ENCODE peak calls at places on chromosomes 11 and 22, in five cellular contexts. One of them, this sample, is unnamed.

GRCh38 chr11:110251837-110252236 is 44.6 kb downstream of the RDX start:
- DNase-seq in T1000: no peak
- DNase-seq in T follicular helper cell: no peak
- DNase-seq in AG10803: peak; percentile 47
- DNase-seq in Calu3: peak; percentile 5
- DNase-seq in this sample: no peak

GRCh38 chr11:128515766-128516466 is 71.4 kb downstream of the ETS1 start:
- DNase-seq in T follicular helper cell: no peak
- DNase-seq in Calu3: no peak
- DNase-seq in AG10803: no peak
- DNase-seq in T1000: no peak
- DNase-seq in this sample: no peak

GRCh38 chr11:2922635-2923034 is 6.6 kb downstream of the PHLDA2 start:
- DNase-seq in T1000: no peak
- DNase-seq in Calu3: no peak
- DNase-seq in T follicular helper cell: no peak
- DNase-seq in AG10803: no peak
- DNase-seq in this sample: no peak

GRCh38 chr11:18723991-18724390 is 2.0 kb downstream of the IGSF22 start:
- DNase-seq in T follicular helper cell: no peak
- DNase-seq in AG10803: no peak
- DNase-seq in Calu3: no peak
- DNase-seq in T1000: no peak
- DNase-seq in this sample: no peak

GRCh38 chr22:23080542-23081290 is 10.4 kb downstream of the GNAZ start:
- DNase-seq in T follicular helper cell: no peak
- DNase-seq in AG10803: no peak
- DNase-seq in T1000: no peak
- DNase-seq in Calu3: no peak
- DNase-seq in this sample: no peak

GRCh38 chr22:25013634-25014033 is 61.1 kb downstream of the KIAA1671 start:
- DNase-seq in AG10803: no peak
- DNase-seq in T follicular helper cell: no peak
- DNase-seq in T1000: peak; percentile 53
- DNase-seq in Calu3: no peak
- DNase-seq in this sample: no peak

GRCh38 chr11:119692547-119692834 is 36.5 kb downstream of the NECTIN1 start:
- DNase-seq in T1000: no peak
- DNase-seq in Calu3: no peak
- DNase-seq in T follicular helper cell: no peak
- DNase-seq in AG10803: no peak
- DNase-seq in this sample: no peak

GRCh38 chr22:35582861-35583670 is 34.1 kb downstream of the MB start:
- DNase-seq in Calu3: peak; percentile 69
- DNase-seq in T follicular helper cell: peak; percentile 30
- DNase-seq in T1000: peak; percentile 48
- DNase-seq in AG10803: peak; percentile 59
- DNase-seq in this sample: peak; percentile 42

GRCh38 chr11:72781313-72782080 is 12.3 kb downstream of the STARD10 start:
- DNase-seq in Calu3: peak; percentile 41
- DNase-seq in T follicular helper cell: peak; percentile 47
- DNase-seq in T1000: no peak
- DNase-seq in AG10803: no peak
- DNase-seq in this sample: no peak

GRCh38 chr11:3959918-3960295 is 104.4 kb downstream of the STIM1 start:
- DNase-seq in Calu3: no peak
- DNase-seq in T1000: no peak
- DNase-seq in T follicular helper cell: no peak
- DNase-seq in AG10803: peak; percentile 62
- DNase-seq in this sample: peak; percentile 17

GRCh38 chr11:94032066-94032465 is 10.9 kb downstream of the HEPHL1 start:
- DNase-seq in Calu3: no peak
- DNase-seq in T follicular helper cell: no peak
- DNase-seq in T1000: no peak
- DNase-seq in AG10803: no peak
- DNase-seq in this sample: no peak

GRCh38 chr11:62725686-62726085 is 1.6 kb downstream of the HNRNPUL2 start:
- DNase-seq in T1000: no peak
- DNase-seq in AG10803: no peak
- DNase-seq in Calu3: no peak
- DNase-seq in T follicular helper cell: no peak
- DNase-seq in this sample: no peak

GRCh38 chr11:118199135-118199534 is 22.7 kb upstream of the SCN2B start:
- DNase-seq in T follicular helper cell: no peak
- DNase-seq in AG10803: no peak
- DNase-seq in T1000: no peak
- DNase-seq in Calu3: no peak
- DNase-seq in this sample: no peak

GRCh38 chr11:133904818-133905515 is 51.8 kb downstream of the IGSF9B start:
- DNase-seq in T follicular helper cell: no peak
- DNase-seq in T1000: no peak
- DNase-seq in Calu3: no peak
- DNase-seq in AG10803: no peak
- DNase-seq in this sample: no peak

GRCh38 chr11:3009481-3009880 is 17.4 kb upstream of the NAP1L4 start:
- DNase-seq in T follicular helper cell: no peak
- DNase-seq in T1000: no peak
- DNase-seq in Calu3: no peak
- DNase-seq in AG10803: no peak
- DNase-seq in this sample: no peak

GRCh38 chr22:32473388-32473952 is 1.1 kb upstream of the FBXO7 start:
- DNase-seq in T follicular helper cell: peak; percentile 24
- DNase-seq in Calu3: peak; percentile 63
- DNase-seq in AG10803: peak; percentile 68
- DNase-seq in T1000: no peak
- DNase-seq in this sample: peak; percentile 57

GRCh38 chr11:1230456-1231395 is 7.9 kb downstream of the MUC5B start:
- DNase-seq in AG10803: no peak
- DNase-seq in Calu3: no peak
- DNase-seq in T follicular helper cell: no peak
- DNase-seq in T1000: no peak
- DNase-seq in this sample: no peak

GRCh38 chr11:126159719-126160344 is 51.6 kb downstream of the RPUSD4 start:
- DNase-seq in Calu3: no peak
- DNase-seq in T follicular helper cell: no peak
- DNase-seq in AG10803: no peak
- DNase-seq in T1000: no peak
- DNase-seq in this sample: no peak

GRCh38 chr22:19480789-19481188 is 1.1 kb downstream of the CDC45 start:
- DNase-seq in Calu3: no peak
- DNase-seq in T follicular helper cell: no peak
- DNase-seq in T1000: no peak
- DNase-seq in AG10803: no peak
- DNase-seq in this sample: no peak

GRCh38 chr11:113531575-113532451 is 56.6 kb upstream of the DRD2 start:
- DNase-seq in AG10803: peak; percentile 34
- DNase-seq in Calu3: no peak
- DNase-seq in T follicular helper cell: no peak
- DNase-seq in T1000: no peak
- DNase-seq in this sample: no peak

GRCh38 chr11:2224254-2224653 is 46.1 kb downstream of the ASCL2 start:
- DNase-seq in T follicular helper cell: no peak
- DNase-seq in T1000: no peak
- DNase-seq in Calu3: no peak
- DNase-seq in AG10803: no peak
- DNase-seq in this sample: no peak

GRCh38 chr22:41181349-41182241 is 23.5 kb upstream of the L3MBTL2 start:
- DNase-seq in Calu3: peak; percentile 25
- DNase-seq in T1000: no peak
- DNase-seq in AG10803: peak; percentile 90
- DNase-seq in T follicular helper cell: no peak
- DNase-seq in this sample: peak; percentile 35

GRCh38 chr22:23790819-23791736 is 4.3 kb downstream of the SMARCB1 start:
- DNase-seq in T1000: no peak
- DNase-seq in T follicular helper cell: no peak
- DNase-seq in Calu3: no peak
- DNase-seq in AG10803: peak; percentile 88
- DNase-seq in this sample: no peak

GRCh38 chr11:5556596-5557188 is 8.4 kb upstream of the OR52H1 start:
- DNase-seq in T follicular helper cell: no peak
- DNase-seq in T1000: no peak
- DNase-seq in AG10803: no peak
- DNase-seq in Calu3: no peak
- DNase-seq in this sample: no peak

GRCh38 chr11:18790820-18791174 is 801 bp downstream of the PTPN5 start:
- DNase-seq in AG10803: no peak
- DNase-seq in T follicular helper cell: no peak
- DNase-seq in Calu3: no peak
- DNase-seq in T1000: no peak
- DNase-seq in this sample: no peak

GRCh38 chr11:44759743-44760476 is 33.1 kb downstream of the TSPAN18 start:
- DNase-seq in T follicular helper cell: no peak
- DNase-seq in Calu3: no peak
- DNase-seq in AG10803: no peak
- DNase-seq in T1000: no peak
- DNase-seq in this sample: no peak

GRCh38 chr11:119356349-119357031 is 10.0 kb upstream of the MFRP start:
- DNase-seq in T1000: no peak
- DNase-seq in AG10803: peak; percentile 65
- DNase-seq in T follicular helper cell: peak; percentile 64
- DNase-seq in Calu3: no peak
- DNase-seq in this sample: peak; percentile 53

GRCh38 chr11:9362393-9362863 is 22.0 kb upstream of the IPO7 start:
- DNase-seq in AG10803: peak; percentile 25
- DNase-seq in T1000: no peak
- DNase-seq in Calu3: no peak
- DNase-seq in T follicular helper cell: no peak
- DNase-seq in this sample: no peak

GRCh38 chr11:24575392-24575791 is 78.5 kb downstream of the LUZP2 start:
- DNase-seq in Calu3: no peak
- DNase-seq in T1000: no peak
- DNase-seq in T follicular helper cell: no peak
- DNase-seq in AG10803: no peak
- DNase-seq in this sample: no peak

GRCh38 chr11:72522186-72522585 is 87.9 kb upstream of the CLPB start:
- DNase-seq in AG10803: no peak
- DNase-seq in T1000: no peak
- DNase-seq in Calu3: no peak
- DNase-seq in T follicular helper cell: no peak
- DNase-seq in this sample: no peak